ENCODE peak calls at places on chromosomes 1 and 21, in four cellular contexts. B, I, O and H are unnamed samples.

GRCh38 chr1:243280571-243281129 is 24.8 kb downstream of the SDCCAG8 start:
- DNase-seq in O (no peak), B (no peak), I (no peak), H (no peak)

GRCh38 chr1:64874664-64875063 is 91.7 kb downstream of the JAK1 start:
- DNase-seq in B (no peak), O (no peak), I (no peak), H (no peak)

GRCh38 chr1:59367269-59368006 is 70.5 kb downstream of the FGGY start:
- DNase-seq in B (no peak), I (no peak), O (no peak), H (no peak)

GRCh38 chr1:214386333-214386732 is 105.4 kb downstream of the SMYD2 start:
- DNase-seq in B (no peak), I (no peak), O (no peak), H (no peak)

GRCh38 chr1:94909486-94909885 is 17.4 kb downstream of the CNN3 start:
- DNase-seq in B (no peak), I (no peak), O (no peak), H (no peak)

GRCh38 chr1:112893288-112894009 is 62.5 kb downstream of the SLC16A1 start:
- DNase-seq in O (no peak), B (no peak), I (peak), H (no peak)

GRCh38 chr1:31397360-31398095 is 15.5 kb upstream of the SERINC2 start:
- DNase-seq in I (no peak), O (no peak), B (no peak), H (peak)

GRCh38 chr1:198465201-198466144 is 75.0 kb downstream of the ATP6V1G3 start:
- DNase-seq in B (peak), O (peak), I (peak), H (no peak)

GRCh38 chr1:6646499-6647148 is 22.0 kb downstream of the THAP3 start:
- DNase-seq in I (peak), O (peak), B (peak), H (peak)

GRCh38 chr21:38853421-38853919 is 47.7 kb downstream of the ETS2 start:
- DNase-seq in B (no peak), I (peak), O (peak), H (peak)

GRCh38 chr1:19504796-19505693 is 19.7 kb upstream of the CAPZB start:
- DNase-seq in O (no peak), B (no peak), I (no peak), H (no peak)

GRCh38 chr1:99490031-99490430 is 155.9 kb upstream of the PALMD start:
- DNase-seq in B (no peak), I (no peak), O (no peak), H (no peak)

GRCh38 chr1:91885331-91885715 is 628 bp downstream of the TGFBR3 start:
- DNase-seq in O (no peak), I (peak), B (no peak), H (no peak)

GRCh38 chr1:91885716-91886506 is at the start of gene TGFBR3:
- DNase-seq in B (peak), O (peak), I (peak), H (peak)

GRCh38 chr1:91883470-91883869 is 2.5 kb downstream of the TGFBR3 start:
- DNase-seq in I (peak), O (peak), B (peak), H (no peak)

GRCh38 chr1:91881280-91881679 is 4.7 kb downstream of the TGFBR3 start:
- DNase-seq in I (no peak), B (no peak), O (no peak), H (no peak)

DNA sequence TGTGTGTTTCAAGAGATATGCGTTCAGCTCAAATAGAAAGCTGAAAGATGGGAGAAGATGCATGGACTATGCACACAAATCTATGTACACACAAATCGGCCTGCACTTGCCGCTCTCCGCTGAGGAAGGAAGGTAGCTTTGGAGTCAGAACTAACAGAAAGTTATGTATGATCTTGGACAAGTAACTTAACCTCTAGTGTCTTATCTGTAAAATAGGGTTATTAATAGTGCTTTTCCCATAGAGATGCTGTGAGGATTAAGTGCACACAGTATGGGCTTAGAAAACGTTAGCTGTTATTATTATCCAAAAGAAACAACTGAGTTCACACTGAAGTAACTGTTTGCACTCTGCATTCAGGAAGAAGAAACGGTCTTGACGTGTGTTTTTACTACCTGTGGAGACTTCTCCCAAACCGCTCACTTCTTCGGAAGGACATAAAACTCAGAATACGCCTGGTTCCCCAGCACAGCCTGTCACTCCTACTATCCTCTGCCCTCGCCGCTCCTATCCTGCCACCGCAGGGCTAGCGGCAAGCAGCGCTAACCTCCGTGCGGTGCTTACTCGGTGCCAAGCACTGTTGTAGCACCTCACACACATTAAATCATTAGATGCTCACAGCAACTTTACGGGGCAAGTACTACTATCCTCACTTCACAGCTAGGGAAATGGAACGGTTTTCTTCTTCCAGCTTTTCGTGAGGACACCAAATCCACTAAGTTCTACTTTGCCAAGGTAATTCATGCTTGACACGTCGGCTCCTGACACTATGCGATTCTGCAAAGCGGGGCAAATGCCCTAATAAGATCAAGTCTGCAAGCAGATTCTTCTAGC is 1.3 kb downstream of the TGFBR3 start:
- DNase-seq in I (peak), B (peak), O (peak), H (no peak)
- TF ChIP-seq ELF1 in I (no peak), B (no peak), O (no peak), H (no peak)

GRCh38 chr1:111225717-111226400 is 1.7 kb upstream of the CHI3L2 start:
- DNase-seq in B (no peak), O (no peak), I (no peak), H (no peak)
- TF ChIP-seq ELF1 in B (no peak), O (no peak), I (no peak), H (no peak)

DNA sequence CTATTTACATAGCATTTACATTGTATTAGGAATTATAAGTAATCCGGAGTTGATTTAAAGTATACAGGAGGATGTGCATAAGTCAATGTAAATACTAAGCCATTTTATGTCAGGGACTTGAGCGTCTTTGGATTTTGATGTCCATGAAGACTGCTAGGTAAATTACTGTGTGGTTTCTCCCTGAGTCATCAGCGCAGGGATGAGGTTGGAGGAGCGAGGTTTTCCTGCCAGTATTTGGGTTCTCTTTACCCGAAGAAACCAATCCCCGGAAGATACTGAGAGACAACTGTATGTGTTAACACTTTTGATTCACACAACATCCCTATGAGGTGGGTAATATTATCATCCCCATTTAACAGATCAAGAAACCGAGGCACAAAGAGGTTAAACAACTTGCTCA is 29.3 kb downstream of the BATF3 start:
- DNase-seq in I (no peak), B (no peak), O (no peak), H (no peak)
- TF ChIP-seq ELF1 in I (no peak), B (no peak), O (no peak), H (no peak)

GRCh38 chr1:200415693-200416593 is 6.1 kb upstream of the ZNF281 start:
- DNase-seq in B (no peak), O (peak), I (no peak), H (peak)
- TF ChIP-seq ELF1 in B (no peak), O (no peak), I (no peak), H (no peak)

GRCh38 chr1:39902121-39902807 is 547 bp upstream of the MYCL start:
- DNase-seq in B (peak), O (peak), I (peak), H (peak)
- TF ChIP-seq ELF1 in B (no peak), O (no peak), I (peak), H (no peak)

DNA sequence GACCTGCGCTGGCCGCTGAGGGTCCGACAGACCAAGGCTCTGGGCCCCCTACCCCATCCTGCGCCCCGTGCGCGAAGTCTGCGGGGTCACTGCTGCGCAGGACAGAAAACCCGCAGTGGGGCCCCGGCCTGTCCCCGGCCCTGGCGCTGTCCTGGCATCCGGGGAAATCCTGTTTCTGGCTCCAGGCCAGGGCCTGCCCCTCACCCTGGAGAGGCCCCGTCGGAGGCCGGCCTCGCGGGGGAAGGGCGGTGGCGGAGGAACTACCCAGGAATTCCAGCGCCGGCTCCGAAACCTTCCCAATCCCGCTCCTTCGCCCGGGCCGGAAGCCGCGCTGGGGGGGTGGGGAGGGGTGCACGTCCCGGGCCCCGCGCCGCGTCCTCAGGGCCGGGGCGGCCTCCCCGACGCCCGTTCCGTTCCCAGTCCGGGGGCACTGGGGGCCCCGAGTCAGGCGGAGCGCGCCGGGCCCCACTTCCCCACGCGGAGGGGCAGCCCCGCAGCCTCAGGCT is 77.0 kb downstream of the MORN1 start:
- DNase-seq in O (peak), I (no peak), B (peak), H (no peak)
- TF ChIP-seq ELF1 in O (no peak), I (no peak), B (no peak), H (no peak)

DNA sequence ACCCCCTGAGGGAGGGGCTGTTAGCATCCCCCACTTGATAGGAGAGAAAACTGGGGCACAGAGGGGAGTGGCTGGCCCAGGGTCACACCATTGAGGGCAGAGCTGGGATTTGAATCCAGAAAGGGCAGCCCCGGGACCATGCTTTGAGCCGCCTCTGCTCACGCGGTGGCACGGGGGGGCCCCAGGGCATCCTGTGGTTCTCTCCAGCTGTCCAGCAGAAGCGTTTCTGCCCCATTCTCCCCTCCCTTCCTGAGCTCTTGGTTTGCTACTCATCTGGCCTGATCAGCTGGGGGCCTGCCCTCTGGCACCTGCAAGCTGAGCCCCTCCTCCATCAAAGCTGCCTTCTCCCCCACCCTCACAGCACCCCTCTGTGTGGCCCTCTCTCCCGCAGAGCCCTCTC is 37.5 kb downstream of the FBXO2 start:
- DNase-seq in B (no peak), I (no peak), O (no peak), H (no peak)
- TF ChIP-seq ELF1 in B (no peak), I (no peak), O (no peak), H (no peak)

DNA sequence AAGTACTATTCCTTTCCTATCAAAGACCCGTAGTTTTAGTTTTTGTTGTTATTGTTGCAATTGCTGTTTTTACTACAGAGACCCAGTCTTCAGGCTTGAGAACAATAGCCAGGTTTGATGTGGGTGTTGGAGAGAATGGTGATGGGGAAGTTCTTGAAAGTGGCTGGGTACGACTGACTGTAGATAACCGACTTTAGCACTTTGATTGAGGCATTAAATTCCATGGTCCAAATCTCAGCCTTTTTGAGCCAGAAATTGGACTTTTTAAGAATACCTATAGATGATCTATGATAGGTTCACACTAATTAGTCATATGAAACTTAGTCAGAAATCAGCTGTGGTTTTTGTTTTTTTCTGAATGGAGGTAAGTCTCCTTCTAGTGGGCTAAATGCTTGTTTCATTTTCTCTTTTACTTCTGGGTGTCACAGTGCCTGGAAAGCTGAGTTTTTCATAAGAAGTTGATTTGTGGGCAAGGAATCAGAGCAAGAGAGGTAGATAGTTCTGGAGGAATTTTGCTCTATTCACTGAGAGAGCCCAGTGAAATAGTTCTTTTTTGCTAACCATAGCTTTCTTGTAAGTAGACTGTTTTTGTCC is 2.8 kb downstream of the PPIH start:
- DNase-seq in B (no peak), I (no peak), O (no peak), H (no peak)
- TF ChIP-seq ELF1 in B (no peak), I (no peak), O (no peak), H (no peak)